ENCODE peak calls at places on chromosomes 2 and 18, in eight cellular contexts. I is AG04449; N is stimulated activated CD4-positive, alpha-beta T cell treated with anti-CD3 and anti-CD28 coated beads, Interleukin-1b, Interleukin-23, amount 100 ng/mL, for 24 hours; D is activated T-helper 1 cell treated with anti-CD3 and anti-CD28 coated beads, Interleukin-2, amount 50 U/mL, for 16 hours; W is stimulated activated CD8-positive, alpha-beta memory T cell treated with anti-CD3 and anti-CD28 coated beads, Interleukin-2, amount 100 ng/mL, for 1 hour; J is NK-92 treated with Interleukin-12 subunit alpha and Interleukin-12 subunit beta, amount 100 ng/mL, for 24 hours; M is MM.1S; X is frontal cortex. Q is an unnamed sample.

GRCh38 chr2:159211447-159212396 is 74.8 kb downstream of the WDSUB1 start:
- DNase-seq in I (no peak), N (no peak), D (no peak), W (no peak), J (no peak), M (peak; percentile 32), X (no peak), Q (no peak)

GRCh38 chr18:64254399-64255093 is 105.7 kb upstream of the LINC00305 start:
- DNase-seq in I (no peak), N (no peak), D (no peak), W (no peak), J (no peak), M (no peak), X (no peak), Q (no peak)

GRCh38 chr2:70369082-70369481 is 67.2 kb upstream of the FAM136A start:
- DNase-seq in I (no peak), N (no peak), D (no peak), W (no peak), J (no peak), M (no peak), X (no peak), Q (no peak)

GRCh38 chr18:20971886-20972267 is 139.7 kb downstream of the ROCK1 start:
- DNase-seq in I (no peak), N (no peak), D (no peak), W (no peak), J (no peak), M (peak; percentile 17), X (no peak), Q (no peak)

GRCh38 chr18:570256-570655 is 9.9 kb upstream of the CETN1 start:
- DNase-seq in I (no peak), N (no peak), D (no peak), W (no peak), J (no peak), M (no peak), X (no peak), Q (no peak)

GRCh38 chr2:674319-674985 is 2.8 kb downstream of the TMEM18 start:
- DNase-seq in I (no peak), N (no peak), D (no peak), W (no peak), J (no peak), M (no peak), X (no peak), Q (no peak)

GRCh38 chr2:1561259-1561658 is 148.0 kb downstream of the TPO start:
- DNase-seq in I (no peak), N (no peak), D (no peak), W (no peak), J (no peak), M (no peak), X (peak; percentile 43), Q (no peak)

GRCh38 chr18:12656671-12657047 is 1.2 kb downstream of the SPIRE1 start:
- DNase-seq in I (no peak), N (no peak), D (no peak), W (no peak), J (no peak), M (no peak), X (no peak), Q (no peak)

GRCh38 chr2:168119519-168120141 is 127.8 kb downstream of the STK39 start:
- DNase-seq in I (peak; percentile 14), N (no peak), D (no peak), W (no peak), J (no peak), M (peak; percentile 71), X (no peak), Q (no peak)

GRCh38 chr2:63364866-63365265 is 223.4 kb downstream of the WDPCP start:
- DNase-seq in I (no peak), N (no peak), D (no peak), W (no peak), J (no peak), M (no peak), X (no peak), Q (no peak)

GRCh38 chr2:9545502-9545901 is 10.1 kb downstream of the ADAM17 start:
- DNase-seq in I (no peak), N (no peak), D (no peak), W (no peak), J (no peak), M (no peak), X (no peak), Q (no peak)

GRCh38 chr2:134246154-134246874 is 7.6 kb upstream of the MGAT5 start:
- DNase-seq in I (no peak), N (no peak), D (no peak), W (no peak), J (no peak), M (no peak), X (no peak), Q (no peak)

GRCh38 chr2:96245609-96246390 is 20.0 kb downstream of the TMEM127 start:
- DNase-seq in I (no peak), N (no peak), D (no peak), W (no peak), J (no peak), M (peak; percentile 61), X (no peak), Q (no peak)

GRCh38 chr18:59994357-59994756 is 94.6 kb downstream of the PMAIP1 start:
- DNase-seq in I (no peak), N (no peak), D (no peak), W (no peak), J (no peak), M (peak; percentile 30), X (no peak), Q (no peak)

GRCh38 chr18:12347895-12348294 is 29.1 kb downstream of the AFG3L2 start:
- DNase-seq in I (no peak), N (no peak), D (no peak), W (no peak), J (no peak), M (no peak), X (no peak), Q (no peak)